ENCODE peak calls at places on chromosomes 6 and 20, in four cellular contexts. W is HL-60, F is GM12891, I is GM12878. Q is an unnamed sample.

GRCh38 chr6:90296346-90297123 is at the start of gene BACH2:
- DNase-seq in I (no peak), W (no peak), F (peak), Q (peak)

GRCh38 chr6:143539106-143539505 is 27.6 kb upstream of the FUCA2 start:
- DNase-seq in I (no peak), F (no peak), W (no peak), Q (no peak)

GRCh38 chr6:144063246-144063743 is 32.1 kb downstream of the SF3B5 start:
- DNase-seq in W (no peak), I (no peak), F (no peak), Q (peak)

GRCh38 chr6:167474725-167475124 is 149.8 kb downstream of the TTLL2 start:
- DNase-seq in W (no peak), F (no peak), I (no peak), Q (no peak)

GRCh38 chr6:130824978-130825694 is 2.1 kb upstream of the SMLR1 start:
- DNase-seq in W (no peak), I (no peak), F (no peak), Q (no peak)

GRCh38 chr20:43440531-43440930 is 17.2 kb upstream of the SRSF6 start:
- DNase-seq in F (no peak), I (no peak), W (no peak), Q (no peak)

GRCh38 chr6:34610819-34611477 is 54.8 kb upstream of the SPDEF start:
- DNase-seq in I (no peak), W (no peak), F (no peak), Q (peak)

GRCh38 chr20:35578469-35578868 is 36.6 kb downstream of the ERGIC3 start:
- DNase-seq in I (no peak), F (no peak), W (no peak), Q (no peak)

GRCh38 chr6:12958052-12958706 is 241.6 kb downstream of the PHACTR1 start:
- DNase-seq in F (no peak), I (no peak), W (no peak), Q (no peak)

GRCh38 chr20:4112490-4113420 is 97.4 kb upstream of the RNF24 start:
- DNase-seq in F (peak), W (no peak), I (peak), Q (no peak)
- TF ChIP-seq SPI1 in F (peak), W (peak), I (peak), Q (peak)

DNA sequence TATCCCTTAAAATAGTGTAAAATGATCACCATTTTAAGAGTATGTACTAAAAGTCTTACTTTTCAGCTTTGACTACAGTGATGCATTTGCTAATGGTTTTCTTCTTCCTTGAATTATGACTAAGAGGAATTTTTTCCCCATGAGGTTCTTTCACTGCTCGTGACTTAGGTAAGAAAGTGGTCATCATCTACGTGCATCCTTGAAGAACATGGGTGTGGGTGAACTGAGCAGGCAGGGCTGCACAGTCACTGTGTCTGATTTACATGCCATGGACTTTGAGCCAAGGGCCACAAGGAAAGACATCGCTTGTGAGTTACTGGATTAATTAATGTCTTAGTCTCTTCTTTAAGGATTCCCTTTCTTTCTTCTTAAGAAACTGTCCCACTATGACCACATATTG is 33.3 kb downstream of the NQO2 start:
- DNase-seq in F (no peak), W (no peak), I (no peak), Q (no peak)
- TF ChIP-seq SPI1 in F (no peak), W (no peak), I (no peak), Q (no peak)

GRCh38 chr6:137641474-137642077 is 147.4 kb upstream of the OLIG3 start:
- DNase-seq in W (peak), I (no peak), F (no peak), Q (peak)
- TF ChIP-seq SPI1 in W (no peak), I (no peak), F (no peak), Q (no peak)

DNA sequence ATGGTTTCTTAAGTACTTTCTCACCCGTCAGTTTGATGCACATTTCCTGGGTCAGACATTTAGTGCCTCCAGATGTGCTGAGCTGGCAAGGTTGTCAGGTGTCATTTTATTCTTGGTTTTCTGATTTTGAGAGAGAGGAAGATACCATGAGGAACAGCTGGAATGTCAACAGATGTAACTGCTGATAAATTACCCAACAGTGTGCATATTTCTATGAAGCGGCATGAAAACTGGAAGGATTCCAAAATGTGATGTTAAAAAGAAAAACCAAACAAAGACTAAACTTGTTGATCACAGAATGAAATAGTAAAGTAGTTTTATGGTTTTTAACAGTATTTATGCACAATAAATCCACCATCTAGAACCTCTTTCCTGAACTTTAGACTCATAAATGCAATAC is 447.3 kb downstream of the HDGFL1 start:
- DNase-seq in I (no peak), W (no peak), F (no peak), Q (no peak)
- TF ChIP-seq SPI1 in I (no peak), W (no peak), F (no peak), Q (no peak)

GRCh38 chr6:150238294-150238693 is 95.5 kb downstream of the PPP1R14C start:
- DNase-seq in W (no peak), F (no peak), I (no peak), Q (no peak)
- TF ChIP-seq SPI1 in W (no peak), F (no peak), I (no peak), Q (no peak)

DNA sequence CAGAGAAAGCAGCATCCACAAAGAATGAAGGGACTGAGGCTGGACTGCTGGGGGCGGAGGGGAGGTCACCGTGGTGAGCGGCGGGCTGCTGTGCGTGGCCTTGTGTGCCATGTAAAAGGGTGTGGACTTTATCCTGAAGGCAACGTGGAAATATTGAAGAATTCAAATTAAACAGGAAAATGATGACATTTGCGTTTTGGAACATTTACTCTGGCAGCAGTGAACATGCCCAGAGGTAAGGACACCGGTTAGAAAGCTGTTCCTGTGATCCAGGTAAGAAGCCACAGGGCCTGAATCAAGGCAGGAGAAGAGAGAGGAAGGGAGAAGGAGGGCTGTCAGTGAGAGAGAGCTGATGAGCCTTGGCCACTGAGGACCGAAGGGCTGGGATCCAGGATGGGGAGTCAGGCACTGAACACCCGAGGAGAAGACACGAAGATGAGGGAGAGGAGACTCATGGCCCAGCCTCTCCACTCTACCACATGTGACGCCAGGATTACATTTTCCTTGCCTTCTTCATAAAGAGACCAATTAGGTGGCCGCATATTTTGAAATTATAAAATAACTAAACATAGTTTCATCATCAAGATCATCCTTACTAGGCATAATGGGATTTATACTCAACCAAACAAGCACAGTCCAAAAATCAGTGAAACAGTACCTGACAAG is 58.4 kb downstream of the TRAM2 start:
- DNase-seq in F (no peak), W (no peak), I (no peak), Q (no peak)
- TF ChIP-seq SPI1 in F (no peak), W (no peak), I (no peak), Q (no peak)

DNA sequence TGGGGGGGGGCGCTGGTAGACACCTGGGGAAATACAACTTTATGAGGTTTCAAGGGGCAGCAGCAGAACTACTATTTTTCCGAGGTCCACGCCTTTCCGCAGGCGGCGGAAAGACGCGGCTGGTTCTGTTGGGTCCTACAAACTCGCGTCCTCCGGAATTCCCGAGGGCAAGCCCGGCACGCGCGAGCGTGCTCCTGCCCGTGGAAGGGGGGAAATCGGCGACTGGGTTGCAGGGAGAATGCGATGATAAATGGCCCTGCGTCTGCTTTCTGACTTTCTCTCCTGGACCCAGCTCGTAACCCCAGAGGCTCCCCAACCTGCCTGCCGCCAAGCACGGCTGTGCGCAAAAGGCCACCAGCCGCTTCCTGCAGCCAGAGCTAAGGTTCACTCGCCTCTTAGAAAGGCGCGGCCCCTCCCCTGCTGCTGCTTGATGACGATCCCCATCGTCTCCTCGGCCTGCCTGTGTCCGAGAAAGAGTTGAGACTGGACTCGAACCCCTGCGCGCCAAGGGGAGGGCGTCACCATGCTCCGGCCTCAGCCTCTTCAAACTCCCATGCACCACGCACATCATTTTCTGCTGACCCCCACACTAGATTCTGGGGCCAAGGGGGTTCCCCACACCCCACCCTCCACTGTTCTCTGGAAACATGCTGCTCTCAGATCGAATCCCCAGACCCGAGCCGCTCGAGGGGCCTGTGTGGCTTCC is 6.7 kb downstream of the FOXA2 start:
- DNase-seq in I (no peak), W (no peak), F (no peak), Q (no peak)
- TF ChIP-seq SPI1 in I (no peak), W (no peak), F (no peak), Q (no peak)

DNA sequence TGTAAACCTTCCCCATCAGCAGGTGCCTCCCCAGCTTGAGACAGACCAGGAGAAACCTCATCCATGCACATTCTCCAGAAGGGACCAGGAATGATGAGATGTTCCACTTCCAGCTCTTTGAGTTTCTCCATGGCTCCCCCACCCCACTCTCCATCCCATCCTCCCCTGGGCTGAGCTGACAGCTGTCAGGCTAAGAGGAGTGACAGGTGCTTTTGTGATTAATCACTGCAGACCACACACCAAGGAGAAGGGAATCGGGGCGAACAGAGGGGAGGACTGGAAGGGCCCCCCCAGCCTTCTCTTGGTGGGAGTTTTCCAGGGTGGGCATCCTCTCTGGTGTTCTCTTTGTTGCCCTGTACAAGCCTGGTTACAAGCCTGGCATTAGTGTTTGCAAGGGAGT is 56.1 kb upstream of the ZFAND3 start:
- DNase-seq in I (no peak), F (no peak), W (no peak), Q (no peak)
- TF ChIP-seq SPI1 in I (no peak), F (no peak), W (no peak), Q (no peak)

GRCh38 chr6:109872968-109873545 is 105.1 kb upstream of the GPR6 start:
- DNase-seq in W (no peak), F (no peak), I (no peak), Q (no peak)
- TF ChIP-seq SPI1 in W (peak), F (peak), I (peak), Q (no peak)

Q was measured in K562.